ENCODE peak calls at places on chromosomes 16 and 17, in seven cellular contexts. One of them, this sample, is unnamed.

GRCh38 chr17:32319548-32319905 is 22.4 kb downstream of the C17orf75 start:
- DNase-seq in spleen: peak
- DNase-seq in stomach: peak
- DNase-seq in uterus: peak
- DNase-seq in breast epithelium: peak
- DNase-seq in body of pancreas: peak
- DNase-seq in transverse colon: peak
- DNase-seq in this sample: peak

GRCh38 chr16:11242658-11243057 is 13.3 kb downstream of the SOCS1 start:
- DNase-seq in spleen: no peak
- DNase-seq in stomach: no peak
- DNase-seq in uterus: no peak
- DNase-seq in breast epithelium: no peak
- DNase-seq in body of pancreas: no peak
- DNase-seq in transverse colon: no peak
- DNase-seq in this sample: no peak

GRCh38 chr17:15123593-15124590 is 141.2 kb downstream of the PMP22 start:
- DNase-seq in spleen: no peak
- DNase-seq in stomach: no peak
- DNase-seq in uterus: no peak
- DNase-seq in breast epithelium: no peak
- DNase-seq in body of pancreas: no peak
- DNase-seq in transverse colon: no peak
- DNase-seq in this sample: no peak

GRCh38 chr17:44752953-44753861 is 5.6 kb upstream of the ADAM11 start:
- DNase-seq in spleen: no peak
- DNase-seq in stomach: no peak
- DNase-seq in uterus: no peak
- DNase-seq in breast epithelium: no peak
- DNase-seq in body of pancreas: no peak
- DNase-seq in transverse colon: no peak
- DNase-seq in this sample: no peak

GRCh38 chr17:10198509-10199249 is at the start of gene GAS7:
- DNase-seq in spleen: peak
- DNase-seq in stomach: peak
- DNase-seq in uterus: peak
- DNase-seq in breast epithelium: no peak
- DNase-seq in body of pancreas: peak
- DNase-seq in transverse colon: peak
- DNase-seq in this sample: peak

GRCh38 chr17:7745748-7746470 is 28.4 kb downstream of the DNAH2 start:
- DNase-seq in spleen: no peak
- DNase-seq in stomach: no peak
- DNase-seq in uterus: no peak
- DNase-seq in breast epithelium: peak
- DNase-seq in body of pancreas: peak
- DNase-seq in transverse colon: no peak
- DNase-seq in this sample: no peak

GRCh38 chr16:79664407-79664806 is 63.9 kb upstream of the MAF start:
- DNase-seq in spleen: no peak
- DNase-seq in stomach: no peak
- DNase-seq in uterus: no peak
- DNase-seq in breast epithelium: no peak
- DNase-seq in body of pancreas: no peak
- DNase-seq in transverse colon: no peak
- DNase-seq in this sample: no peak

GRCh38 chr17:61398721-61399130 is 917 bp upstream of the TBX2 start:
- DNase-seq in spleen: no peak
- DNase-seq in stomach: no peak
- DNase-seq in uterus: no peak
- DNase-seq in breast epithelium: no peak
- DNase-seq in body of pancreas: no peak
- DNase-seq in transverse colon: no peak
- DNase-seq in this sample: no peak

GRCh38 chr16:26365555-26365954 is 673.8 kb downstream of the HS3ST4 start:
- DNase-seq in spleen: no peak
- DNase-seq in stomach: no peak
- DNase-seq in uterus: no peak
- DNase-seq in breast epithelium: no peak
- DNase-seq in body of pancreas: no peak
- DNase-seq in transverse colon: no peak
- DNase-seq in this sample: no peak

GRCh38 chr17:73340093-73340596 is 28.3 kb upstream of the CDC42EP4 start:
- DNase-seq in spleen: no peak
- DNase-seq in stomach: peak
- DNase-seq in uterus: peak
- DNase-seq in breast epithelium: no peak
- DNase-seq in body of pancreas: peak
- DNase-seq in transverse colon: peak
- DNase-seq in this sample: no peak

GRCh38 chr17:76404976-76405563 is 20.7 kb downstream of the SPHK1 start:
- DNase-seq in spleen: peak
- DNase-seq in stomach: peak
- DNase-seq in uterus: no peak
- DNase-seq in breast epithelium: no peak
- DNase-seq in body of pancreas: no peak
- DNase-seq in transverse colon: no peak
- DNase-seq in this sample: no peak

GRCh38 chr16:20901441-20902112 is 1.0 kb downstream of the LYRM1 start:
- DNase-seq in spleen: peak
- DNase-seq in stomach: peak
- DNase-seq in uterus: peak
- DNase-seq in breast epithelium: peak
- DNase-seq in body of pancreas: peak
- DNase-seq in transverse colon: peak
- DNase-seq in this sample: peak

GRCh38 chr17:67212716-67213417 is 32.1 kb downstream of the HELZ start:
- DNase-seq in spleen: no peak
- DNase-seq in stomach: no peak
- DNase-seq in uterus: no peak
- DNase-seq in breast epithelium: no peak
- DNase-seq in body of pancreas: no peak
- DNase-seq in transverse colon: no peak
- DNase-seq in this sample: no peak

GRCh38 chr17:35460354-35460851 is 11.8 kb upstream of the SLFN13 start:
- DNase-seq in spleen: peak
- DNase-seq in stomach: peak
- DNase-seq in uterus: peak
- DNase-seq in breast epithelium: peak
- DNase-seq in body of pancreas: peak
- DNase-seq in transverse colon: peak
- DNase-seq in this sample: peak
- TF ChIP-seq POLR2A in spleen: peak
- TF ChIP-seq POLR2A in stomach: no peak
- TF ChIP-seq POLR2A in uterus: no peak
- TF ChIP-seq POLR2A in breast epithelium: no peak
- TF ChIP-seq POLR2A in body of pancreas: no peak
- TF ChIP-seq POLR2A in transverse colon: no peak
- TF ChIP-seq POLR2A in this sample: no peak

DNA sequence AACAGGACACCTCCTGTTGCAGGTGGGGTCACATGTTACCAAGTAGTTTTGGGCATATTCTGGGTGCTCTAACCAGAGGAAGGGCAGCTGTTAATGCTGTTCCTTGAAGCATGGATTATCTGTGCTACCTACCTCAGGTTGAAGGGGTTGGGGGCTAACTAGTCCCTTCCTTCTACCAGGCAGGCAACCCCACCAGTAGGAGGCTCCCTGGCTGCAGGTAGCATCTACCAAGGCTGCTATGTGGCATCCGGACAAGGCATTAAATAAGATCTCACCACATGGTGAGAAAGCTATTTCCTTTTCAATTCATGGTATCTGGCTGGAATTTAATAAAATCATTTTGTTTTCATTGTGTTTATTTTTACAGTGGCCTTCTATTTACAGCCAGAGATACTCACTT is 62.5 kb downstream of the CACNG3 start:
- DNase-seq in spleen: no peak
- DNase-seq in stomach: no peak
- DNase-seq in uterus: no peak
- DNase-seq in breast epithelium: no peak
- DNase-seq in body of pancreas: no peak
- DNase-seq in transverse colon: no peak
- DNase-seq in this sample: no peak
- TF ChIP-seq CTCF in spleen: no peak
- TF ChIP-seq CTCF in stomach: no peak
- TF ChIP-seq CTCF in uterus: no peak
- TF ChIP-seq CTCF in breast epithelium: no peak
- TF ChIP-seq CTCF in body of pancreas: no peak
- TF ChIP-seq CTCF in transverse colon: no peak
- TF ChIP-seq CTCF in this sample: no peak

DNA sequence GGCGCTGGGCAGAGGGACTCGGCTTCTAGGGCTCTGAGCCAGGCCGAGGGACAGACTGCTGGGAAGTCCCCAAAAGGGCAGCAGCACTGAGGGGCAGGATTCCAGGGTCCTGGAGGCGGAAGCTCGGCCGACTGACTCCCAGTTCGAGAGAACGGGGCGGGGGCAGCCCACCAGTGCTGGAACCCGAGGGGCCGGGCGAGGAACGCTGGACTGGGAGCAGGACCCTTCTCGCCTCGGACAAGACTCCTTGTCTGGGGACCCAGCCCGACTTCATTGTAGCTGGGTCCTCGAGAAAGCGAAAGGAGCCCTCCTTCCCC is 250 bp upstream of the CAMTA2 start:
- DNase-seq in spleen: no peak
- DNase-seq in stomach: no peak
- DNase-seq in uterus: no peak
- DNase-seq in breast epithelium: no peak
- DNase-seq in body of pancreas: no peak
- DNase-seq in transverse colon: no peak
- DNase-seq in this sample: no peak
- TF ChIP-seq POLR2A in spleen: no peak
- TF ChIP-seq POLR2A in stomach: no peak
- TF ChIP-seq POLR2A in uterus: no peak
- TF ChIP-seq POLR2A in breast epithelium: no peak
- TF ChIP-seq POLR2A in body of pancreas: no peak
- TF ChIP-seq POLR2A in transverse colon: no peak
- TF ChIP-seq POLR2A in this sample: no peak

GRCh38 chr16:7650446-7650845 is 317.8 kb downstream of the RBFOX1 start:
- DNase-seq in spleen: no peak
- DNase-seq in stomach: no peak
- DNase-seq in uterus: no peak
- DNase-seq in breast epithelium: no peak
- DNase-seq in body of pancreas: no peak
- DNase-seq in transverse colon: no peak
- DNase-seq in this sample: no peak

GRCh38 chr16:7651803-7652570 is 319.3 kb downstream of the RBFOX1 start:
- DNase-seq in spleen: no peak
- DNase-seq in stomach: no peak
- DNase-seq in uterus: no peak
- DNase-seq in breast epithelium: no peak
- DNase-seq in body of pancreas: no peak
- DNase-seq in transverse colon: no peak
- DNase-seq in this sample: no peak

GRCh38 chr16:7653746-7654145 is 321.1 kb downstream of the RBFOX1 start:
- DNase-seq in spleen: no peak
- DNase-seq in stomach: no peak
- DNase-seq in uterus: no peak
- DNase-seq in breast epithelium: no peak
- DNase-seq in body of pancreas: no peak
- DNase-seq in transverse colon: no peak
- DNase-seq in this sample: no peak
- TF ChIP-seq CTCF in spleen: no peak
- TF ChIP-seq CTCF in stomach: no peak
- TF ChIP-seq CTCF in uterus: no peak
- TF ChIP-seq CTCF in breast epithelium: no peak
- TF ChIP-seq CTCF in body of pancreas: no peak
- TF ChIP-seq CTCF in transverse colon: no peak
- TF ChIP-seq CTCF in this sample: no peak

DNA sequence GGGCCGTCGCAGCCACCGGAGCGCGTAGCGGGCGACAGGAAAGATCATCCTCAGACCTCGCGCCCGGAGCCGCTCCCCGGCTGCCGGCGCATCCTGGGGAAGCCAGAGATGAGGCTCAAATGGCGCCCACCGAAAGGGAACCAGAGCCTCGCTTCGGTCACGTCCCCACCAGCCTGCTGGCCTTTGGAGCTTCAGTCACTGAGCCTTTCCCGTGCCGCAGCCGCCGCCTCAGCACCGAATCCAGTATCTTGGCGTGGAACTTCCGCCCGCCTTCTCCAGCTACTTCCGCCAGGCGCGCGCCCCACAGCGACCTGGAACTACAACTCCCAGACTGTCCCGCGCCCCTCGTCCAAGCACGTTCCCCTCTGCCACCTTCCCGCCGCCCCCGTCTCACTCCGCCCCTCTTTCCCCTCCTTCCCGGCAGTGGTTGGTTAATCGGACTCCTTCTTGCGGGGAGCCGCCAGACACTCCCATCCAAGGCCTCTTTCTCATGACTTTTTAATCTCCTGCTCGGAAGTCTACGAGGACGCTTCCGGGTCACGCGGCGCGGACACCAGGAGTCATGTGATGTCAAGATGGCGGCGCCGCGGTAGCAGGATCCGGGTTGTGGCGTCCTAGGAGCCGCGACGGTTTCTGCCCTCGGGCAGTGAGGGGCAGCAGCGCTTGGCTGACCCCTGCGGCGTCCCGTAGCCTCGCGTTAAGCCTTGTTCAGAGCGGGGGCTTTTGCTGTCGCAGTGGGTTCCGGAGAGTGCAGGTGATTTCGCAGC is at the start of the genes SMCR8 and TOP3A:
- DNase-seq in spleen: peak
- DNase-seq in stomach: peak
- DNase-seq in uterus: peak
- DNase-seq in breast epithelium: peak
- DNase-seq in body of pancreas: peak
- DNase-seq in transverse colon: peak
- DNase-seq in this sample: peak
- TF ChIP-seq POLR2A in spleen: no peak
- TF ChIP-seq POLR2A in stomach: no peak
- TF ChIP-seq POLR2A in uterus: peak
- TF ChIP-seq POLR2A in breast epithelium: peak
- TF ChIP-seq POLR2A in body of pancreas: peak
- TF ChIP-seq POLR2A in transverse colon: peak
- TF ChIP-seq POLR2A in this sample: no peak

DNA sequence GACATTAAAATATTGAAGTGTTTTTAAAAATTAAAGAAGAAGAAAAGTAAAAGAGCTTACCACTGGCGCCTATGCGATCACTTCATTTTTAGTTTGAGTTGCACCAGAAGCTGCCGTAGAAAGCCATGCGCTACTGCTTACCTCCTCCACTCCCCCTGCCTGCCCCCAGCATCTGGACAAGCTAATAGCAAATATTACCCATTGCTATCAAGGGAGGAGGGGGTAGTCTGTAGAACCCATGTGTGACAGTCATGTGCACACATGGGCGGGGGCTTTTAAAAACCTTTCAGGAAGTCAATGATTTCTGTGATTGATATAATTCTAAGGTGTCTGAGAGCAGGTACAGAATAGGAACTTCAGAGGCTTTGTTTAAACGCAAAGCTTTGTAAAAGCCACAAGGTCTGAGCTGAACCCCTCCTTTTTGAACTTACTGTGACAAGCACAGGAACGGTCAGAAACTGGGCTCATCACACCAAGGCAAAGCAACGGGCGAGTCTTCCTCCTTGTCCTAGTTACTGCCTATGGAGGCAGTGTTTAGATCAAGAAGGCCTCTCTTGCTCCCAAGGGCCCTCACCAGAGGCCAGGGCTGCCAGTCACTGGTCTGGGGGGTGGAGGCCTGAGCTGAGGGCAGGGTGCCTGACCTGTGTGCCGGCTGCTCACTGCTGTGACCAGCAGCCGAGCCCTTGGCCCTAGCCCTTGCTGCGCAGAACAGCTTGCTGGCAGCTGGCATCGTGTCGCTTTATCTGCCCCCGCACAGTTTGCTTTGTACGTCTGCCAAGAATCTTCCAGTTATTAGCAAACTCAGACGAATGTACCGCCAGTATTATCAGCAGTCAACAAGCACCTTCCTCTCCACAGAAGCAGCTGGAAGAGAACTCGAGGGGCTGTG is 15.0 kb downstream of the GINS2 start:
- DNase-seq in spleen: peak
- DNase-seq in stomach: peak
- DNase-seq in uterus: no peak
- DNase-seq in breast epithelium: peak
- DNase-seq in body of pancreas: peak
- DNase-seq in transverse colon: no peak
- DNase-seq in this sample: no peak
- TF ChIP-seq CTCF in spleen: no peak
- TF ChIP-seq CTCF in stomach: no peak
- TF ChIP-seq CTCF in uterus: no peak
- TF ChIP-seq CTCF in breast epithelium: no peak
- TF ChIP-seq CTCF in body of pancreas: no peak
- TF ChIP-seq CTCF in transverse colon: no peak
- TF ChIP-seq CTCF in this sample: no peak

This sample was measured in lower leg skin.